ENCODE peak calls at places on chromosome 9, in five cellular contexts. D is colonic mucosa, T is fibroblast of the aortic adventitia, N is mammary epithelial cell, C is choroid plexus epithelial cell. V is an unnamed sample.

GRCh38 chr9:135045264-135046155 is 42.0 kb upstream of the OLFM1 start:
- DNase-seq in N (no peak), D (no peak), C (no peak), T (no peak), V (peak; percentile 66)

GRCh38 chr9:112570731-112571167 is 84.1 kb downstream of the KIAA1958 start:
- DNase-seq in T (no peak), N (no peak), C (no peak), D (peak; percentile 35), V (no peak)

GRCh38 chr9:133351908-133352634 is 4.1 kb downstream of the RPL7A start:
- DNase-seq in C (peak; percentile 79), T (peak; percentile 56), N (peak; percentile 41), D (peak; percentile 57), V (no peak)

GRCh38 chr9:86778761-86779160 is 168.5 kb downstream of the GAS1 start:
- DNase-seq in D (no peak), T (no peak), N (no peak), C (no peak), V (no peak)

GRCh38 chr9:16687678-16688369 is 182.6 kb downstream of the BNC2 start:
- DNase-seq in D (no peak), C (peak; percentile 63), N (no peak), T (no peak), V (no peak)

GRCh38 chr9:130942679-130943078 is 3.6 kb upstream of the FIBCD1 start:
- DNase-seq in N (no peak), D (no peak), T (no peak), C (no peak), V (no peak)

GRCh38 chr9:34554211-34555001 is 31.6 kb upstream of the ENHO start:
- DNase-seq in T (no peak), C (peak; percentile 9), D (no peak), N (no peak), V (no peak)

GRCh38 chr9:100668024-100668423 is 90.1 kb downstream of the CAVIN4 start:
- DNase-seq in D (no peak), C (no peak), T (no peak), N (no peak), V (no peak)

GRCh38 chr9:109886050-109886449 is 106.1 kb downstream of the PALM2AKAP2 start:
- DNase-seq in T (peak; percentile 36), C (no peak), D (no peak), N (no peak), V (no peak)

GRCh38 chr9:109883623-109884022 is 103.6 kb downstream of the PALM2AKAP2 start:
- DNase-seq in D (no peak), T (no peak), N (no peak), C (no peak), V (no peak)

GRCh38 chr9:109875495-109875894 is 95.5 kb downstream of the PALM2AKAP2 start:
- DNase-seq in N (no peak), C (no peak), T (no peak), D (no peak), V (no peak)

DNA sequence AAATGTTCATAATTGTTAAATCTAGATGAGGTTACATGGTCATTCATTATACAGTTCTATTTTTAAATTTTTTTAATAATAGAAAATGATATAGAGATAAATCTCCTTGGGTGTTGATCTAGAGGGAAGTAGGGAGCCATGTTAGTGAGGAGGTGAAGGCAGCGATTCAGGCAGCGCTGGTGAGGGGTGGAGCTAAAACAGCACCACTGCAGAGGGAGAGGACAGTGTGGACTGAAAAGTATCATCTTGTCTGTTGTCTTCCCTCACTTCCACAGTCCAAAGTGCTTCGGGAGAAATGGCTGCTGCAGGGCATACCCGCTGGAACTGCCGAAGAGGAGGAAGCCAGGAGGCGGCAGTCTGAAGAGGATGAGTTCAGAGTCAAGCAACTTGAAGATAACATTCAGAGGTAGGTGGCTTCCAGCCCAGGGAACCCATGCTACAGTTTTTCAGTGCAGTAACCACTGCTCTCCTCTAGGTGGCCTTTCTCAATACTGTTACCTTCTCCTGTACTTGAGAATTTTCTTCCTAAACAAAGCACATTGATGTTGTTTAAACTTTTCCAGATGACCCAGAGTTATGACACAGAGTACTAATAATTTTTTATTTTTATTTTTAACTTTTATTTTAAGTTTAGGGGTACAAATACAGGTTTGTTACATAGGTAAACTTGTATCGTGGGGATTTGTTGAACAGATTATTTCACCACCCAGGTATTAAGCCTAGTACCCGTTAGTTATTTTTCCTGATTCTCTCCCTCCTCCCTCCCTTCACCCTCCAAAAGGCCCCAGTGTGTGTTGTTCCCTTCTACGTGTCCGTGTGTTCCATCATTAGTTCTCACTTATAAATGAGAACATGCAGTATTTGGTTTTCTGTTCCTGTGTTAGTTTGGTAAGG is 100.5 kb downstream of the PALM2AKAP2 start:
- DNase-seq in N (peak; percentile 30), C (peak; percentile 70), D (no peak), T (peak; percentile 43), V (no peak)
- H3K4me3 ChIP-seq in N (no peak overlapping the region), C (no peak overlapping the region), D (no peak overlapping the region), T (no peak overlapping the region), V (no peak overlapping the region)

GRCh38 chr9:33168941-33169544 is 1.9 kb upstream of the B4GALT1 start:
- DNase-seq in N (no peak), C (no peak), T (no peak), D (no peak), V (peak; percentile 21)

GRCh38 chr9:33165263-33166151 is 1.6 kb downstream of the B4GALT1 start:
- DNase-seq in N (peak; percentile 72), T (peak; percentile 98), D (peak; percentile 83), C (peak; percentile 88), V (peak; percentile 82)

GRCh38 chr9:33167949-33168535 is 906 bp upstream of the B4GALT1 start:
- DNase-seq in N (no peak), C (peak; percentile 31), T (no peak), D (peak; percentile 38), V (peak; percentile 75)

GRCh38 chr9:33166263-33167083 is 663 bp downstream of the B4GALT1 start:
- DNase-seq in D (peak; percentile 64), T (no peak), N (no peak), C (peak; percentile 32), V (peak; percentile 87)

GRCh38 chr9:33167084-33167948 is at the start of gene B4GALT1:
- DNase-seq in N (peak; percentile 95), T (peak; percentile 95), C (peak; percentile 90), D (peak; percentile 97), V (peak; percentile 98)
- TF ChIP-seq CTCF in N (no peak), T (no peak), C (no peak), D (no peak), V (no peak)

DNA sequence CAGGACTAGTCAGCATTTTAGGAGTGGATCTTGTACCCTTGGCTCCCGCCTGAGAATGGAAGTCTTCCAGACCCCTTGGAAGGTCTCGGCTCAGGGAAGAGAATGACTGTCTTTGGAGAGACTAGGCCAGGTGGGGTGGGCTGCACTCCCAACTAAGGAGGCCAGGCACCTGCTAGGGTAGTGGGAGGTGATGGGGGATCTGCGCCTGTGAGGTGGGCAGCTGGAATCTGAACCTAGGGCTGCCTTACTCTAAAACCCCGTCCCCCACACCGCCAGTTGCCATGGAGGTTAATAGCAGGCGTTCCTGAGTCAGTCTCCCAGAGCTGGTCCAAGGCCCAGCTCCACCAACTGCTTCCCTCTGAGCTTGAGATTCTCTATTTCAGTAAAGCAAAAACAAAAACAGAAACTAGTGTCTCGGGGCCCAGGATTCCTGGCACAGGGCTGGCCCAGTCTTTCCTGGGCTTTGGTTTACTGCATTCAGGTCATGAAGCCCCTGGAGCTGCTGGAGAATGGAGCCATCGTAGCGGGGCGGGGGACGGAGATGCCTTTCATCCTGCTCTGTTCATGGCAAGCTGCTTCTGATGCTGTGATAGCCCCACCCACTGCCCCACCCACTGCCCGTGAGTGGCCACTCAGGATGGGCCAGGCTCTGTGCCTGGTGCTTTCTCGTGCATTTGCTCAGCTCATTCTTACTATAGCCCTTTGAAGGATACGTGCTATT is 57.5 kb downstream of the DAB2IP start:
- DNase-seq in N (no peak), T (no peak), C (no peak), D (no peak), V (no peak)
- H3K4me3 ChIP-seq in N (no peak overlapping the region), T (no peak overlapping the region), C (no peak overlapping the region), D (no peak overlapping the region), V (no peak overlapping the region)

DNA sequence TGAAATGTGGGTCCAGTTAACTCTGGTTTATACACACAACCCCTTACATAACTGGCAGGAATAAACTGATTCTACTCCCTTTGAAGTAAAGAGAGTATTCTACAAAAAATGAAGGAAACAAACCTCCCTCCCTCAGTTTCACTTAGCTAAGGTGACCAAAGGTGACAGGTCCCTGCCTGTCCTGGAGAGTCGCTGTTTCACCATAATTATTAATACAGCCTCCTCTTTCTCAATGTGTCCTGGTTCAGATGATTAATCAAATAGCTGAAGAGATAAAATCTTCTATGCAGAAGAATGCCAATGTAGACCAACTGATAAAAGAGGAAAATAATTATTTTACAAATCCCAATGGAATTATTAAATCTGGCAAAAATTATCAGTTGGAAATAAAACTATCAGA is 163.7 kb upstream of the GNA14 start:
- DNase-seq in D (no peak), T (no peak), C (no peak), N (peak; percentile 43), V (no peak)
- TF ChIP-seq CTCF in D (no peak), T (no peak), C (no peak), N (no peak), V (no peak)

GRCh38 chr9:8857330-8858249 is 1058.0 kb upstream of the DMAC1 start:
- DNase-seq in D (peak; percentile 86), T (peak; percentile 62), N (peak; percentile 3), C (peak; percentile 8), V (peak; percentile 74)

GRCh38 chr9:8859416-8859815 is 1059.8 kb upstream of the DMAC1 start:
- DNase-seq in T (no peak), D (no peak), N (no peak), C (no peak), V (no peak)

GRCh38 chr9:8855046-8855445 is 1055.5 kb upstream of the DMAC1 start:
- DNase-seq in N (no peak), C (peak; percentile 34), T (peak; percentile 67), D (no peak), V (no peak)

GRCh38 chr9:8858250-8859161 is 1058.9 kb upstream of the DMAC1 start:
- DNase-seq in D (peak; percentile 58), T (no peak), C (no peak), N (no peak), V (peak; percentile 73)

DNA sequence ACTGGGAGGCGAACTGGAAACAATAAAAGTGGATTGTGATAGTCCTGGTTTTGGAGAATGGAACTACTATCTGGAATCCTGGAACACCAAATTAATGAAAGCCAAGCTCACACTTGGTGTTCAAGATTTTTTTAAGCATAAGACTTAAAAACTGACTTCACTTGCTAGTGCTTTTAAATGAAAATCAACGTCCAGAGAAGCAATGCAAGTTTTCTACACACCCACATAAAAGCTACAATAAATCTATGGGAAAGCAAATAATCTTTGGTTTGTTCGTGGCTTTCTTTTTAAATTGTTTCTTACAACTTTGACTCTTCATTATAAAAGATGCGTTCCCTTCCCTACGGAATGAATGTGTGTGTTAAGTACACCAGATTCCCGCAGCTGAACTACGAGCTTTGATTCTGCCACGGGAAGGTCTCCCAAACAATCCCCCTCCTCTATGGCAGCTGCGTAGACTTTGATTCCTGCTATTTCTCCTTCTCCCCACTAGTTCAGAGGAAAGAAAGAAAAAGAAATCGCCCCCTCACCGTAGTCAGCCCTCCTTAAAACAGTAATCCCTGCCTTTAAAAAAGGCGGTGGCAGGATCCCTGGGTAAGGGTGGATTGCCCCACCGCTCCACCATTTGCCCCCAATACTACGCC is 1057.2 kb upstream of the DMAC1 start:
- DNase-seq in C (no peak), N (no peak), T (peak; percentile 31), D (no peak), V (no peak)
- H3K4me3 ChIP-seq in C (peak overlapping the region; percentile 50), N (no peak overlapping the region), T (peak overlapping the region; percentile 81), D (peak overlapping the region; percentile 60), V (peak overlapping the region; percentile 90)

V was measured in coronary artery.